ENCODE peak calls at places on chromosomes 1 and 21, in nine cellular contexts. L is GM06990, K is upper lobe of right lung, H is Caco-2, U is left lung, M is OCI-LY7, G is WERI-Rb-1, V is left ventricle myocardium inferior, O is AG09309. C is an unnamed sample.

GRCh38 chr1:7648761-7649384 is 122.2 kb upstream of the VAMP3 start:
- DNase-seq in U (peak; percentile 78), O (no peak), L (no peak), M (no peak), K (peak; percentile 91), G (no peak), H (no peak), V (peak; percentile 50), C (no peak)

GRCh38 chr1:9691108-9691445 is 39.5 kb downstream of the PIK3CD start:
- DNase-seq in L (no peak), M (no peak), O (peak; percentile 62), K (no peak), V (no peak), H (no peak), U (no peak), G (no peak), C (no peak)

GRCh38 chr1:200414657-200415056 is 4.8 kb upstream of the ZNF281 start:
- DNase-seq in O (no peak), L (no peak), V (no peak), K (no peak), H (no peak), U (no peak), G (no peak), M (no peak), C (no peak)

GRCh38 chr1:93964096-93964776 is 55.0 kb upstream of the GCLM start:
- DNase-seq in H (no peak), U (no peak), K (no peak), G (no peak), V (no peak), L (no peak), M (no peak), O (no peak), C (no peak)

GRCh38 chr1:93729502-93729901 is 47.9 kb upstream of the BCAR3 start:
- DNase-seq in O (no peak), M (peak; percentile 31), V (no peak), U (no peak), L (peak; percentile 52), H (no peak), G (no peak), K (no peak), C (no peak)

GRCh38 chr1:27007909-27008582 is 4.6 kb downstream of the TENT5B start:
- DNase-seq in U (peak; percentile 89), K (peak; percentile 91), L (no peak), O (no peak), M (no peak), G (no peak), V (no peak), H (peak; percentile 80), C (no peak)

GRCh38 chr1:70487910-70488665 is 77.0 kb downstream of the CTH start:
- DNase-seq in H (peak; percentile 26), L (no peak), O (no peak), K (no peak), V (no peak), U (no peak), M (peak; percentile 56), G (peak; percentile 75), C (no peak)

GRCh38 chr21:22889445-22889844 is 1891.2 kb downstream of the NCAM2 start:
- DNase-seq in U (no peak), H (no peak), G (no peak), K (no peak), V (no peak), L (no peak), O (no peak), M (no peak), C (no peak)

GRCh38 chr21:44648557-44649311 is 2.5 kb downstream of the KRTAP10-11 start:
- DNase-seq in O (no peak), L (no peak), U (peak; percentile 64), H (no peak), M (no peak), G (no peak), K (no peak), V (no peak), C (no peak)

GRCh38 chr1:215551806-215552205 is 15.3 kb upstream of the KCTD3 start:
- DNase-seq in K (no peak), V (no peak), G (no peak), H (no peak), U (no peak), L (no peak), O (no peak), M (no peak), C (no peak)

GRCh38 chr1:64864018-64864945 is 102.1 kb downstream of the JAK1 start:
- DNase-seq in U (peak; percentile 89), K (peak; percentile 82), O (no peak), M (peak; percentile 97), H (no peak), G (no peak), L (peak; percentile 88), V (peak; percentile 65), C (peak; percentile 30)

GRCh38 chr21:33286600-33287456 is 20.7 kb downstream of the IL10RB start:
- DNase-seq in U (no peak), L (no peak), V (peak; percentile 39), H (no peak), G (no peak), O (no peak), K (no peak), M (no peak), C (no peak)

GRCh38 chr1:37701051-37701450 is 8.7 kb downstream of the CDCA8 start:
- DNase-seq in H (no peak), M (no peak), K (no peak), V (no peak), G (no peak), O (no peak), L (no peak), U (no peak), C (no peak)

GRCh38 chr1:1024421-1025415 is 4.8 kb downstream of the AGRN start:
- DNase-seq in O (no peak), H (peak; percentile 87), L (no peak), M (no peak), K (peak; percentile 88), U (peak; percentile 90), V (no peak), G (no peak), C (no peak)

GRCh38 chr1:60978421-60979357 is 103.7 kb upstream of the NFIA start:
- DNase-seq in U (no peak), H (no peak), G (peak; percentile 46), K (no peak), V (peak; percentile 30), O (no peak), L (peak; percentile 13), M (peak; percentile 49), C (no peak)

GRCh38 chr21:46036696-46037337 is 55.2 kb downstream of the COL6A1 start:
- DNase-seq in G (no peak), V (no peak), K (no peak), L (no peak), O (no peak), U (no peak), H (no peak), M (no peak), C (no peak)

GRCh38 chr1:28917757-28918118 is 3.4 kb downstream of the EPB41 start:
- DNase-seq in V (no peak), L (no peak), M (no peak), G (no peak), H (no peak), U (no peak), K (no peak), O (no peak), C (no peak)

GRCh38 chr1:59596956-59597355 is 217.8 kb upstream of the HOOK1 start:
- DNase-seq in M (no peak), H (no peak), V (no peak), K (no peak), U (no peak), G (no peak), O (no peak), L (no peak), C (no peak)

GRCh38 chr1:198663996-198664789 is 25.4 kb downstream of the PTPRC start:
- DNase-seq in M (peak; percentile 71), G (no peak), K (no peak), H (no peak), U (no peak), L (no peak), V (no peak), O (no peak), C (no peak)
- H3K4me3 ChIP-seq in M (peak overlapping the region; percentile 64), G (no peak overlapping the region), K (no peak overlapping the region), H (no peak overlapping the region), U (no peak overlapping the region), L (peak overlapping the region; percentile 45), V (no peak overlapping the region), O (no peak overlapping the region), C (peak overlapping the region; percentile 19)

DNA sequence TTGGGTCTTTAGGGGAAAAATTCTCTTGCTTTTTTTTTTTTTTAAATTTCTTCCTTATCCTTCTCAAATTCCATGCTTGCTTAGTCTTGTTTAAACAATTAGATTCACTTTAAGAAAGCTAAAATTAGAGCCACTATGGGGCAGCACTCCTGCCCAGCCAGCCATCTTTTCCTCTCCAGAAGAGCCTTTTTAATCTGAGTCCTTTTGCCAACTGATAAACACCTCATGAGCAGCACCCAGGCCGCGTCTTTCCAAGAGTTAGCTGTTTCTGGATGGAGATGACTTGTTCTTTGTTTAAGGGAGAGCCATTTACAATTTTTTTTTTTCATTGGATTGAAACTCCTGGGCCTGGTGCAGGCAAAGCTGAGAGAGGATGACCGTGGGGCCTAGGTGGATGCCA is 53.3 kb upstream of the TSPAN2 start:
- DNase-seq in M (no peak), V (peak; percentile 26), L (no peak), U (no peak), H (no peak), G (no peak), K (no peak), O (no peak), C (no peak)
- TF ChIP-seq CTCF in M (no peak), V (peak; percentile 50), L (no peak), U (no peak), H (no peak), G (no peak), K (no peak), O (peak; percentile 35), C (no peak)

DNA sequence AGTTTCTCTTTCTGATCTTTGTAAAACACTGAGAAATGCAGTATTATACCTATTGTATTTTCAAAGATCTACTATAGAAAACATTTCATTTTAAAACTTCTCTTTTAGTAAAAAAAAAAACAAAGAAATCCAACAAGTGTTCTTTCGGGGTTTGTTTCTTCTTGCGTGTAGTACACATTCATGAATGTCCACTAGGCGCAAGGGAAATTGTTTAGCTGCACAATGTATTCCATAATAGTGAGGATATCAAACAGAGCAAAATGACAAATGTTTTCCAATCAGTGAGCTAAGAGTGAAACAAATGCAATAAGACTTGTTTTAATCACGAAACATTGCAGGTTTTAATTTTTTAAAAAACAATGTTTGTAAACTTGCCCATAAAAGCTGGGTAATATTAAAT is 68.6 kb downstream of the LHX8 start:
- DNase-seq in K (no peak), O (no peak), H (no peak), M (no peak), V (no peak), G (no peak), L (no peak), U (no peak), C (no peak)
- H3K4me3 ChIP-seq in K (no peak overlapping the region), O (no peak overlapping the region), H (no peak overlapping the region), M (no peak overlapping the region), V (no peak overlapping the region), G (no peak overlapping the region), L (no peak overlapping the region), U (no peak overlapping the region), C (no peak overlapping the region)

DNA sequence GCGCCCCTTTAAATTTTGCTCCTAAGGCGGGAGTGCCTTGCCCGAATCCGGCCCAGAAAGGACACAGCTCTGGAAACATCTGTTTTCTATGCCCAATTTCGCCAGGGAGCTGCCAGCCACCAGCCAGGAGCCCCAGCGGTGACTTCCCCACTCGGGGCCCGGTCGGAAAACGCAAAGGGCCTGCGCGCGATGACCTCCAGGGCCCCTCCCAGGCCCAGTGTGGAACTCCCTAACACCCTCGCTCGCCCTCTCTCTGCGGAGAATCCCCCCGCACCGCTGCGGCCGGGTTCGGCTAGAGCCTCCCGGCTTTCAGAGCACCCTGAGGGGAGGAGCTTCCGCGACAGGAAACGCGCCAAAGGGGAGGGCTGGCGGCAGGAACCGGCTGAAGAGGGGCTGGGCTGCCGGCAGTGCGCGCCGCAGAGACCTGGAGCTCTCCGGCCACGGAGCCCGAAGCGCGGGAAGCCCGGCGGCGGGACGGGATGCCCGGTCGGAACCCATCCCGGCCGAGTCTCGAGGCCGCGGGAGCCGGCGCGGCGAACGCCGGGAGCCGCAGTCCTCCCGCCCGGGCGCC is 505 bp downstream of the CLSPN start:
- DNase-seq in V (peak; percentile 87), L (peak; percentile 92), G (peak; percentile 92), M (peak; percentile 95), U (peak; percentile 96), O (peak; percentile 14), H (peak; percentile 82), K (peak; percentile 94), C (peak; percentile 76)
- TF ChIP-seq CTCF in V (peak; percentile 45), L (peak; percentile 10), G (peak; percentile 16), M (peak; percentile 49), U (no peak), O (no peak), H (no peak), K (peak; percentile 15), C (no peak)